ENCODE peak calls at places on chromosomes 1 and 21, in four cellular contexts. R is neural crest cell, M is ovary, O is Panc1. P is an unnamed sample.

GRCh38 chr1:43622471-43622870 is 27.5 kb upstream of the KDM4A start:
- DNase-seq in R (no peak), M (peak; percentile 45), O (no peak), P (no peak)

GRCh38 chr1:243763806-243764205 is 86.2 kb downstream of the AKT3 start:
- DNase-seq in R (no peak), M (no peak), O (no peak), P (no peak)

GRCh38 chr1:64499966-64500365 is 30.0 kb downstream of the CACHD1 start:
- DNase-seq in R (no peak), M (no peak), O (no peak), P (no peak)

GRCh38 chr1:42958488-42959317 is at the start of gene SLC2A1:
- DNase-seq in R (peak; percentile 84), M (peak; percentile 89), O (peak; percentile 70), P (peak; percentile 85)

GRCh38 chr1:225817611-225818061 is 7.7 kb downstream of the EPHX1 start:
- DNase-seq in R (no peak), M (peak; percentile 79), O (no peak), P (no peak)

GRCh38 chr1:36322786-36323635 is 434 bp downstream of the EVA1B start:
- DNase-seq in R (peak; percentile 39), M (peak; percentile 70), O (no peak), P (peak; percentile 82)

GRCh38 chr1:30818568-30819243 is 61.1 kb upstream of the LAPTM5 start:
- DNase-seq in R (no peak), M (no peak), O (no peak), P (no peak)

GRCh38 chr1:119869962-119870361 is 26.4 kb downstream of the ADAM30 start:
- DNase-seq in R (no peak), M (no peak), O (no peak), P (no peak)

GRCh38 chr1:25020851-25021585 is 90.9 kb upstream of the RUNX3 start:
- DNase-seq in R (no peak), M (no peak), O (no peak), P (no peak)

GRCh38 chr1:23793018-23793781 is 2.3 kb downstream of the LYPLA2 start:
- DNase-seq in R (no peak), M (peak; percentile 46), O (no peak), P (no peak)

GRCh38 chr1:27887215-27888035 is 15.1 kb downstream of the THEMIS2 start:
- DNase-seq in R (no peak), M (no peak), O (no peak), P (no peak)

GRCh38 chr21:41294548-41295231 is 21.9 kb upstream of the FAM3B start:
- DNase-seq in R (no peak), M (no peak), O (no peak), P (no peak)

GRCh38 chr1:21439721-21440629 is at the start of gene NBPF3:
- DNase-seq in R (peak; percentile 84), M (peak; percentile 83), O (peak; percentile 67), P (peak; percentile 91)

GRCh38 chr1:214604543-214604942 is 1.5 kb downstream of the CENPF start:
- DNase-seq in R (no peak), M (no peak), O (no peak), P (no peak)

GRCh38 chr1:116408193-116408592 is 35.1 kb downstream of the ATP1A1 start:
- DNase-seq in R (no peak), M (no peak), O (no peak), P (no peak)

GRCh38 chr1:214715126-214715525 is 112.1 kb downstream of the CENPF start:
- DNase-seq in R (no peak), M (no peak), O (no peak), P (no peak)

GRCh38 chr1:234866007-234866866 is 256.3 kb upstream of the IRF2BP2 start:
- DNase-seq in R (no peak), M (no peak), O (no peak), P (no peak)

GRCh38 chr1:63731117-63732043 is 42.4 kb upstream of the ROR1 start:
- DNase-seq in R (no peak), M (no peak), O (peak; percentile 96), P (no peak)

GRCh38 chr1:1000357-1001056 is 610 bp upstream of the HES4 start:
- DNase-seq in R (peak; percentile 69), M (peak; percentile 64), O (no peak), P (peak; percentile 90)

GRCh38 chr1:8987881-8988617 is 38.2 kb downstream of the SLC2A7 start:
- DNase-seq in R (peak; percentile 78), M (peak; percentile 67), O (no peak), P (no peak)

GRCh38 chr1:197521118-197521739 is 253.2 kb downstream of the CRB1 start:
- DNase-seq in R (peak; percentile 37), M (no peak), O (no peak), P (no peak)

DNA sequence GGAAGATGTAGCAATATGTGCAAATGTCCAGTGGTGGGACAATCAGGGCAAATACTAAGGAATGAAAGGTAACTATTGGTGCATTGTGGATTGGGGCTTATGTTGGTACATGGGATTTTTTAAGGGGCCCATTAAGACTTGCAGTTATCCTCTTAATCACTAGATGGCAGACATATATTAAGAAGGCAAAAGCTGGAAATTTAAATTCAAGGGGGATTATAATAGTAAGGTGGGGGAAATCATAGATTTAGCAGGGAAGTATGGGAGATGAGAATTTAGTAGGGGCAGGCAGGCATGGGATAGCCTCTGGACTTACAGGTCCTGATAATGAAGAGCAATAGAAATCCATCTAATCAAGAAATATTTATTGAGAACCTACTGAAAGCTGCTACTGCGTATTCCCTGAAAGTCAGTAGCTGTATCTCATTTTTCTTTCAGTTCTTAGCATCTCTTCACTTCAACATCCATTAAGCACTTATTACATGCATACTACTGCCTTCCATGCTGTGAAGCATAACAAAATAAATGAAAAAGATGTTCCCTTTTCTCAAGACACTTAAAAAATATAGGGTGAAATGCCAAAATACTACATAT is 251.8 kb downstream of the CRB1 start:
- DNase-seq in R (no peak), M (no peak), O (no peak), P (no peak)
- TF ChIP-seq CTCF in R (peak; percentile 56), M (no peak), O (peak; percentile 69), P (no peak)

GRCh38 chr1:46530791-46531409 is 20.5 kb downstream of the KNCN start:
- DNase-seq in R (no peak), M (no peak), O (no peak), P (no peak)
- TF ChIP-seq CTCF in R (peak; percentile 55), M (no peak), O (peak; percentile 30), P (no peak)

DNA sequence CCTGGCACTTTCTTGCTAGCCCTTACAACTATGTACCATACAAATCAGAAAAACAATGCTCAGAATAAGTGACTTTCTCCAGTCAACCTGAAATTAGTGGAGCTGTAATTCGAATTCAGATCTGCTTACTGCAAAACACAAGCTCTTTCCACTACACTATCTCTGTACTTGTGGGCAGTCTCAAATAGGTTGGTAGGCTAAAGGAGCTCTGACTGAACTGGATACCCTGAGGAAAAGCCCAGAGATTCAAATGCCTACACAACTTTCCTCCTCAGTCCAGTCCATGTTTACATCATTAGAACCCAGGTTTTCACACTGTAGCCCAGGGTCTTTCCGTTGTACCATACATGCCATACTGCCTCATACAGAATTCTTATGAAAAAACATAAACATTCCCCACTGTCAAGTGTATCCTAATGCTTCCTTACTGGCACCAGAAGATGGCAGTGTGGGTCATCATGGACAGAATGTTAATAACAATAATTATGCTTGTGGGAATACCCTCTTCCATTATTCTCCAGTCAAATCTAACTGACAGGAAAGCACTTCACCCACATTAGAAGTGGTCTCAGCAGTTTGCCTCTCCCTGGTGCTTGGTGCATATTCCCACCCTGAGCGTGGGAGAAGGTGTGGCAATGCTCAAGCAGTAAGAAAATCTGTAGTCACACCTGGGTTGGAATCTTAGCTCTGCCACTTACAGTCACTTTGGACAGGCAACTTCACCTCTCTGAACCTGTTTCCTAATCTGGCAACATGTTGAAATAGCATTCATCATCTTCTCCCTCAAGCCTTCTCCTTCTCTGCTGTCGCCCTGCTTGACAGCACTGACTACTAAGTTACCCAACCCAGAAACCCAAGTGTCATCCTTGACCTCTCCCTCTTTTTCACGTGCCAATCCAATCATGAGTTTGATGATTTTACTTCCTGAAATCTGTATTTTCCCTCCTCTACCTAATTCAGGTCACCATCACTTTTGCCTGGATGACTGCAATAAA is 14.4 kb upstream of the ZFYVE9 start:
- DNase-seq in R (peak; percentile 28), M (peak; percentile 31), O (peak; percentile 52), P (no peak)
- TF ChIP-seq CTCF in R (peak; percentile 73), M (peak; percentile 47), O (peak; percentile 84), P (peak; percentile 60)

GRCh38 chr21:42527127-42527488 is 13.5 kb downstream of the SLC37A1 start:
- DNase-seq in R (no peak), M (no peak), O (no peak), P (no peak)

GRCh38 chr21:42527489-42528158 is 14.0 kb downstream of the SLC37A1 start:
- DNase-seq in R (no peak), M (no peak), O (no peak), P (no peak)

GRCh38 chr21:42525676-42526378 is 12.2 kb downstream of the SLC37A1 start:
- DNase-seq in R (no peak), M (no peak), O (no peak), P (no peak)

GRCh38 chr21:42525228-42525604 is 11.6 kb downstream of the SLC37A1 start:
- DNase-seq in R (no peak), M (peak; percentile 61), O (no peak), P (no peak)

GRCh38 chr21:42526379-42526727 is 12.7 kb downstream of the SLC37A1 start:
- DNase-seq in R (no peak), M (peak; percentile 60), O (no peak), P (peak; percentile 52)
- TF ChIP-seq CTCF in R (no peak), M (no peak), O (no peak), P (no peak)

GRCh38 chr1:165896277-165896676 is 68.9 kb downstream of the UCK2 start:
- DNase-seq in R (no peak), M (no peak), O (no peak), P (no peak)

GRCh38 chr1:165893507-165893906 is 66.1 kb downstream of the UCK2 start:
- DNase-seq in R (no peak), M (no peak), O (no peak), P (no peak)

GRCh38 chr1:165892935-165893334 is 65.5 kb downstream of the UCK2 start:
- DNase-seq in R (no peak), M (no peak), O (no peak), P (no peak)

GRCh38 chr1:165895451-165895871 is 68.0 kb downstream of the UCK2 start:
- DNase-seq in R (no peak), M (no peak), O (no peak), P (no peak)

DNA sequence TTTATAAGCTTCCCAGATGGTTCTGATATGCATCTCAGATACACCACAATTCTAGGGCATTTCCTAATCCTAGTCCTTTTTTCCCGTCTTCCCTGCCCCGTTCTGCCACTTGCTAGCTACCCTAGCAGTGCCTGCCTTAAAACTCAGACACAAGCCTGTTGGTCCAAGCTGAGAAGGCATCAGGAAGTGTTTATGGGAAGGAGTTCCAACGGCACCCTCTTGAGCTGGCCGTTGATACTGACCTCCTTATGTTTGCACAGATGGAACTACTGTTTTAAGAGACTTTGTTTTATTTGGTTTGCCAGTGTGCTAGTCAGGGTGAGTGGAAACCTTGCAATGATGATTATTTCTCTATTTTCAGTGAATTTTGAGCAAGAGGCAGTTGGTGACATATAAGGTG is 67.2 kb downstream of the UCK2 start:
- DNase-seq in R (no peak), M (no peak), O (no peak), P (no peak)
- TF ChIP-seq CTCF in R (no peak), M (no peak), O (no peak), P (no peak)

P was measured in pancreas.